ENCODE peak calls at places on chromosomes 7 and 10, in eight cellular contexts. X is fibroblast of lung, I is cardiac muscle cell, L is uterus, A is neural progenitor cell, O is HCT116, W is IMR-90, Q is mucosa of descending colon. M is an unnamed sample. For H3K4me1, the result is how much of the 10 kb centered on the place peaks cover.

GRCh38 chr7:11130012-11130411 is 156.3 kb downstream of the PHF14 start:
- DNase-seq in O (no peak), A (no peak), X (peak), I (no peak), W (peak), L (no peak), Q (no peak), M (no peak)

GRCh38 chr10:45657033-45657926 is 15.3 kb downstream of the ZFAND4 start:
- DNase-seq in I (no peak), A (no peak), Q (no peak), L (no peak), O (no peak), W (no peak), X (no peak), M (no peak)

GRCh38 chr7:39504963-39505362 is 61.2 kb upstream of the YAE1 start:
- DNase-seq in I (no peak), L (peak), X (peak), W (peak), O (peak), Q (no peak), A (no peak), M (no peak)

GRCh38 chr10:63171926-63172325 is 38.8 kb downstream of the NRBF2 start:
- DNase-seq in O (no peak), I (no peak), W (no peak), A (no peak), X (no peak), L (no peak), Q (no peak), M (no peak)

GRCh38 chr10:24415455-24416169 is 206.7 kb downstream of the KIAA1217 start:
- DNase-seq in Q (peak), A (peak), O (no peak), W (peak), L (peak), I (peak), X (peak), M (peak)

GRCh38 chr7:31120800-31121513 is 68.8 kb downstream of the ADCYAP1R1 start:
- DNase-seq in W (no peak), Q (no peak), I (no peak), L (no peak), X (no peak), A (no peak), O (no peak), M (no peak)

GRCh38 chr10:118041316-118041715 is 5.4 kb downstream of the RAB11FIP2 start:
- DNase-seq in L (no peak), I (no peak), X (peak), A (no peak), O (no peak), W (peak), Q (no peak), M (no peak)

GRCh38 chr7:36305648-36306047 is 84.0 kb upstream of the ANLN start:
- DNase-seq in Q (no peak), L (no peak), A (no peak), X (no peak), O (no peak), W (no peak), I (no peak), M (no peak)

GRCh38 chr7:81638216-81638615 is 131.6 kb downstream of the HGF start:
- DNase-seq in I (no peak), L (no peak), X (peak), A (no peak), O (no peak), W (peak), Q (no peak), M (no peak)

GRCh38 chr10:67076175-67076574 is 150.3 kb downstream of the LRRTM3 start:
- DNase-seq in L (no peak), I (peak), Q (no peak), W (no peak), X (peak), A (no peak), O (no peak), M (no peak)

GRCh38 chr7:18494821-18495408 is 634 bp upstream of the HDAC9 start:
- DNase-seq in W (peak), A (no peak), Q (no peak), L (peak), O (no peak), I (peak), X (no peak), M (no peak)

GRCh38 chr10:119515511-119516045 is 26.9 kb downstream of the RGS10 start:
- DNase-seq in A (no peak), O (no peak), L (no peak), X (no peak), I (peak), W (no peak), Q (peak), M (no peak)

GRCh38 chr10:119518176-119518575 is 24.3 kb downstream of the RGS10 start:
- DNase-seq in X (no peak), Q (peak), W (no peak), L (no peak), O (no peak), I (no peak), A (no peak), M (no peak)

GRCh38 chr10:119518936-119519335 is 23.6 kb downstream of the RGS10 start:
- DNase-seq in Q (peak), O (no peak), A (peak), W (no peak), L (no peak), I (peak), X (no peak), M (no peak)

GRCh38 chr10:119517235-119518141 is 25.0 kb downstream of the RGS10 start:
- DNase-seq in X (no peak), A (no peak), O (no peak), W (peak), I (no peak), Q (peak), L (no peak), M (peak)

GRCh38 chr10:119516381-119517234 is 25.9 kb downstream of the RGS10 start:
- DNase-seq in L (no peak), A (no peak), W (no peak), O (no peak), X (no peak), Q (peak), I (peak), M (peak)
- H3K4me3 ChIP-seq in L (no peak), A (no peak), W (no peak), O (no peak), X (no peak), Q (no peak), I (no peak), M (no peak)

GRCh38 chr7:130352335-130353074 is 7.9 kb downstream of the CPA5 start:
- DNase-seq in O (no peak), W (peak), Q (no peak), A (peak), X (peak), I (no peak), L (peak), M (no peak)

GRCh38 chr7:130353196-130353595 is 8.6 kb downstream of the CPA5 start:
- DNase-seq in X (no peak), O (no peak), A (no peak), I (no peak), W (no peak), Q (no peak), L (no peak), M (no peak)

GRCh38 chr7:130350945-130351663 is 6.5 kb downstream of the CPA5 start:
- DNase-seq in W (no peak), L (no peak), Q (no peak), I (peak), X (peak), A (peak), O (no peak), M (no peak)

GRCh38 chr7:130349911-130350782 is 5.5 kb downstream of the CPA5 start:
- DNase-seq in O (no peak), X (peak), L (no peak), I (no peak), W (peak), A (peak), Q (no peak), M (no peak)

GRCh38 chr7:130351664-130352015 is 7.0 kb downstream of the CPA5 start:
- DNase-seq in A (peak), I (no peak), Q (no peak), X (no peak), W (no peak), L (no peak), O (no peak), M (no peak)
- TF ChIP-seq CTCF in A (no peak), I (no peak), Q (no peak), X (no peak), W (no peak), L (no peak), O (no peak), M (no peak)

GRCh38 chr10:128219295-128219694 is 93.1 kb upstream of the MKI67 start:
- DNase-seq in O (no peak), L (no peak), X (no peak), A (no peak), W (no peak), Q (no peak), I (no peak), M (no peak)

GRCh38 chr10:128211953-128212727 is 85.9 kb upstream of the MKI67 start:
- DNase-seq in I (peak), Q (peak), O (peak), W (peak), A (peak), L (peak), X (peak), M (peak)

GRCh38 chr10:128218161-128218560 is 91.9 kb upstream of the MKI67 start:
- DNase-seq in Q (no peak), W (no peak), O (no peak), A (no peak), I (no peak), L (no peak), X (no peak), M (no peak)

GRCh38 chr10:128220011-128220410 is 93.8 kb upstream of the MKI67 start:
- DNase-seq in O (no peak), W (no peak), L (no peak), Q (no peak), A (no peak), X (no peak), I (no peak), M (no peak)

GRCh38 chr10:128215733-128216132 is 89.5 kb upstream of the MKI67 start:
- DNase-seq in I (no peak), A (no peak), W (no peak), X (no peak), Q (no peak), L (no peak), O (no peak), M (no peak)
- H3K4me1 ChIP-seq in I (under half), A (under half), W (under half), X (under half), Q (under half), L (under half), O (under half), M (under half)

DNA sequence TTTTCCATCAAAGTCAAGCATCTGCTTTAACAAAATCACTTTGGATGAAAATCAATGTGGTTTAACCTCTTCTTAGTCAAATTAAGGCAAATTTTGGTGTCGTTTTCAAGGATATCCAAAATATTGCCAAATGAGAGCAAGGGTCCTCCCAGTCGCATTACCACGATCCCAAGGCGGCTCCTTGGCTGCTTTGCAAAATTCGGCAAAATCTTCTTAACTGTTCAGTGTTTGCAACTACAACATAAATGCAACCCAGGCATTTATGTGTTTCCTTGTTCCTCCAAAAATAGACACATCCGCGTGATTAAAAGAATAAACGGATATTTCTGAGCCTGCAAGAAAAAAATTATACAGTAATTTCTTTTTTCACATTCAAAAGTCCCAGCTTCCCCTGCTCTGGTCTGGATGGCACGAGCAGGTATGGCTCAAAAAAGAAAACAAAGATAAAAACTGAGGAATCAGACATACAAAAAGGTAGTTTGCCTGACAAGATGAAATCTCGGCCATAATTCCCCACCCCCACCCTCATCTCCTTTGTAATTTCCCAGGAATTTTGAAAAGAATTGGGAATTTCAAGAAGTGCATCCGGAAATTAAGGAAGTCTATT is 6.1 kb downstream of the SKIDA1 start:
- DNase-seq in Q (no peak), I (no peak), L (no peak), W (no peak), A (peak), O (no peak), X (peak), M (no peak)
- H3K4me3 ChIP-seq in Q (no peak), I (peak), L (peak), W (peak), A (peak), O (peak), X (peak), M (peak)

GRCh38 chr7:144011458-144012230 is 11.5 kb downstream of the OR6B1 start:
- DNase-seq in I (no peak), Q (no peak), O (no peak), A (no peak), L (no peak), X (peak), W (peak), M (no peak)
- TF ChIP-seq CTCF in I (no peak), Q (no peak), O (peak), A (no peak), L (no peak), X (peak), W (peak), M (no peak)

GRCh38 chr10:14565199-14565598 is 209.5 kb downstream of the FAM107B start:
- DNase-seq in L (no peak), W (no peak), O (no peak), Q (no peak), X (no peak), A (no peak), I (no peak), M (no peak)

GRCh38 chr10:14562615-14563214 is 212.0 kb downstream of the FAM107B start:
- DNase-seq in I (no peak), Q (no peak), A (no peak), W (no peak), X (no peak), L (no peak), O (no peak), M (no peak)

GRCh38 chr10:14562197-14562596 is 212.5 kb downstream of the FAM107B start:
- DNase-seq in W (no peak), I (no peak), X (no peak), O (no peak), Q (no peak), L (no peak), A (no peak), M (no peak)

GRCh38 chr10:14564268-14564744 is 210.4 kb downstream of the FAM107B start:
- DNase-seq in O (no peak), W (no peak), I (no peak), A (no peak), X (no peak), Q (no peak), L (no peak), M (no peak)

GRCh38 chr10:14563359-14563758 is 211.3 kb downstream of the FAM107B start:
- DNase-seq in O (no peak), Q (no peak), I (no peak), X (no peak), W (no peak), A (no peak), L (no peak), M (no peak)
- H3K4me1 ChIP-seq in O (under half), Q (under half), I (under half), X (under half), W (under half), A (under half), L (under half), M (half or more)

DNA sequence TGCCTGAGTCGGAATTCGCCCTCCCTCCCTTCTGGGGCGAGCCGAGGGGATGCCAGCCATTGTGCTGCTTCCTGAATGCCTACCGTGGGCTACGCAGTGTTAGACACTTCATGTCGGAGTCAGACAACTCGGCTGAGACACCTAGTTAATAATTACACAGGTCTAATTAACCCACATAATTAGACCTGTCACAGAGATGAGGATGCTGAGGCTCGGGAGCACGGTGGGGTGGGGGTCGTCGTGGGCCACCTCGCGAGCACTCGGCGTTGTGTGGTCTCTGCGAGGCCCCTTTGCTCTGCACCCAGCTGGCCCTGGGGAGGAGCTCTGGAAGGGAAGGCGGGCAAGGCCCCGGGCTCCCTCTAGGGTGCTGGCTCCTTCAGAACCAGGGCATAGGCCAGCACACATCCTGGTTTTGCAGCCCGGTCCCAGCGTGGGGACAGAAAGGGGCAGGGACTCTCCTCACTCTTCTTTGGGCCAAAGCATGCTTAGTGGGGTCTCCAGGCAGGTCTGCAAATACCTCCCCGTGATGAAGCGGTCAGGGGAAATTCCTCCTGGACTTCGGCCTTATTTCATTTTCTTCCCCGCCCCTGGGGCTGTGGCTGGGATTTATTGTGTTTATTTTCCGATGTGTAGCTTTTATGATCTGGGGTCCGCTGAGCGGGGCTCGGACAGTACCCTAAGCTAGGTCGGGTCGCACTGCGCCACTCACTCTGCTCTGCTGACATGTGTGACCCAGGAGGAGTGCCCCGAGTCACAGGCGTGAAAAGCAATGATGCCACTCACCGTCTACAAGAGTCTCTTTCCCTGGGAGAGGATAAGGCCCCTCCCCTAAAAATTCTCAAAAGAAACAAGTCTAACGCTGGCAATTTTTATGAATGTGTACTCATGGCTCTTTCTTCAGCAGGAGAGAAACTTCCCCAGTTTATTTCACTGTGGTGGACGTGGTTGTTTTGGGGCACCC is 4.9 kb upstream of the FOXL3 start:
- DNase-seq in O (no peak), A (no peak), X (no peak), W (no peak), Q (peak), L (no peak), I (no peak), M (no peak)
- H3K4me3 ChIP-seq in O (no peak), A (no peak), X (no peak), W (no peak), Q (no peak), L (no peak), I (no peak), M (no peak)

DNA sequence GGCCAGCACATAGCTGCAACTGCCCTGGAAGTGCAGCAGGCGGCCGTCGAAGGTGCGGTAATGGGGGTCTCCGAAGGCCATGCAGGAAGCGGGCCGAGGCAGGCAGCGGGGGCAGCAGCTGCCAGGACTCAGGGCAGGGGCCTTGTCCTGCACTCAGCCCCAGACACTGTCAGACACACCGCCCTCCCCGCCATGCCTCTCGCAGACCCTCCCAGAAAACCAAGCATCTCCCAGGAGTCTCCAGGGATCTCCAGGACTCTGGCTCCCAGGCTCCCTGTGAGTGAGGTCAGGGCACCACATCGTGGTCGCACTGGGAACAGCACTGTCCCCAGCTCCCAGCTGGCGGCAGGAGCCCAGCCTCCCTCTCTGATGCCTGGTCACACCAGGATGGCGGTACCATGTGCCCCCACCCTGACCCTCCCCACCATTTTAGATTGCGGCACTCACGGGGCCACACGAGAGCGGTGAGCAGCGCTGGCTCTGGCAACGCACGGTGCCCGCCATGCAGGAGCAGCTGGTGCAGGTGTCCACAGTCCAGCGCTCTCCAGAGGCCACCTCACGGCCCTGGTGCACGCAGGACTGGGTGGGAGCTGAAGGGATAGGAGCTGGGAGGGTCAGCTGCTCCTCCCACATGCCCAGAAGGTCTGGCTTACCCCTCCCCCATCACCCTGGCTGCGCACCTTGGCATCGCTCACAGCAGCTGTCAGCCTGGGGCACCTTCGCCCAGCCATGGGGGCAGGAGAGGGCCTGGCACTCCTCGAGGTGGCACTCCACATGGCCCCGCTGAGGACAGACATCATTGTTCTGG is 17.5 kb downstream of the ATP6V1F start:
- DNase-seq in A (peak), Q (peak), X (peak), W (peak), I (peak), O (no peak), L (peak), M (peak)
- TF ChIP-seq CTCF in A (peak), Q (peak), X (peak), W (peak), I (peak), O (peak), L (peak), M (peak)

GRCh38 chr10:27526242-27526641 is 22.1 kb downstream of the RAB18 start:
- DNase-seq in A (no peak), I (no peak), X (no peak), Q (no peak), W (no peak), O (no peak), L (no peak), M (no peak)

GRCh38 chr10:27530477-27530876 is 26.4 kb downstream of the RAB18 start:
- DNase-seq in W (no peak), O (no peak), A (no peak), I (no peak), Q (no peak), X (no peak), L (no peak), M (no peak)

GRCh38 chr10:27529010-27529783 is 25.1 kb downstream of the RAB18 start:
- DNase-seq in W (peak), I (no peak), L (no peak), A (no peak), O (no peak), X (peak), Q (no peak), M (no peak)

GRCh38 chr10:27525819-27526218 is 21.7 kb downstream of the RAB18 start:
- DNase-seq in O (no peak), A (no peak), W (peak), X (peak), Q (no peak), L (no peak), I (peak), M (no peak)

DNA sequence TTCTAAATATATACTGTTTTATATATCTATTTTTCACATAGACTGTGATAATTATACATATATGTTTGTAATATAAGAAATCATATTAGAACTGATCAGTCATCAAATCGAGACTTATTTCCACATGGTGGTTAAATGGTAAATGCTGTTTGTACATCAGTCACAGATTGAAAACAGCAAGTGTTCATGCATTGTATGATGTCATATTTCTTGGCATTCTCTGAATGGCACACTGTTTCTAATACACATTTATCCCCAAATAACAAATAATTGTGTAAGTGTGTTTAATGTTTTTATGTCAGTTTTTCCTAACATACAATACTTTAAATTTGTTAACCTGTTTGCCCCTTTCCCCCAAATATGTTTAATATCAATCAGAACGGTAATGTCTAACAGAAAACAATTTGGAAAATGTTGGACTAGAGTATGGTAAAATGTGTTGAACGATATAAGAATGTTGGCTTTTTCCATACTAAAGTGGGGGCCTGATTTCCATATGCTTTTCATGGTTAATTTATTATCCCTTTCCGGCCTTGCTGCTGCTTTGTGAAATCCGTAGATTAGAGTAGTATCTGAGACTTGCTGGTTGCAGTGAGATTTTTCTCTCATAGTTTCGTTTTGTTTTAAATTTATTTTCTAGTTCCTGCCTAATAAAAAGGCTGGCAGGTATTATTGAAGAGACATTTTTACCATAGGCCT is 23.6 kb downstream of the RAB18 start:
- DNase-seq in W (no peak), L (no peak), X (peak), I (no peak), O (no peak), A (no peak), Q (no peak), M (no peak)
- H3K4me1 ChIP-seq in W (under half), L (under half), X (under half), I (under half), O (under half), A (under half), Q (under half), M (under half)

GRCh38 chr7:70829221-70830059 is 302.5 kb upstream of the GALNT17 start:
- DNase-seq in I (peak), X (peak), L (peak), A (peak), Q (peak), O (peak), W (peak), M (peak)
- H3K4me3 ChIP-seq in I (no peak), X (peak), L (no peak), A (peak), Q (no peak), O (no peak), W (no peak), M (no peak)